ENCODE peak calls at places on chromosomes 1 and 21, in five cellular contexts. P is HL-60, N is upper lobe of left lung, L is suprapubic skin, O is GM12891. S is an unnamed sample.

GRCh38 chr1:236395780-236396664 is 1.9 kb downstream of the EDARADD start:
- DNase-seq in P (no peak), N (no peak), L (no peak), O (no peak), S (no peak)

GRCh38 chr21:38297193-38297592 is 40.4 kb downstream of the KCNJ15 start:
- DNase-seq in P (no peak), N (no peak), L (no peak), O (no peak), S (no peak)

GRCh38 chr21:34668803-34669148 is at the start of gene CLIC6:
- DNase-seq in P (no peak), N (peak), L (peak), O (no peak), S (peak)

GRCh38 chr21:36203603-36203889 is 46.9 kb downstream of the DOP1B start:
- DNase-seq in P (no peak), N (no peak), L (no peak), O (peak), S (no peak)

GRCh38 chr1:165678509-165678908 is 19.9 kb downstream of the ALDH9A1 start:
- DNase-seq in P (no peak), N (no peak), L (no peak), O (no peak), S (no peak)

GRCh38 chr1:185349556-185349955 is 32.5 kb upstream of the IVNS1ABP start:
- DNase-seq in P (no peak), N (no peak), L (no peak), O (no peak), S (no peak)

GRCh38 chr1:118340928-118341905 is 156.2 kb upstream of the SPAG17 start:
- DNase-seq in P (no peak), N (no peak), L (no peak), O (no peak), S (no peak)

GRCh38 chr1:153776352-153776751 is 1.1 kb downstream of the SLC27A3 start:
- DNase-seq in P (no peak), N (no peak), L (no peak), O (no peak), S (no peak)

GRCh38 chr1:230028602-230029223 is 38.3 kb upstream of the GALNT2 start:
- DNase-seq in P (no peak), N (no peak), L (no peak), O (no peak), S (no peak)

GRCh38 chr1:46202975-46203737 is at the start of gene LURAP1:
- DNase-seq in P (no peak), N (peak), L (no peak), O (peak), S (peak)

GRCh38 chr21:37582613-37583012 is 216.0 kb downstream of the DYRK1A start:
- DNase-seq in P (no peak), N (no peak), L (no peak), O (no peak), S (no peak)

GRCh38 chr1:25568090-25568833 is 24.9 kb downstream of the LDLRAP1 start:
- DNase-seq in P (no peak), N (peak), L (peak), O (no peak), S (peak)

GRCh38 chr1:62687421-62687902 is 724 bp downstream of the DOCK7 start:
- DNase-seq in P (no peak), N (no peak), L (peak), O (peak), S (peak)

GRCh38 chr1:3903141-3904005 is 3.3 kb upstream of the C1orf174 start:
- DNase-seq in P (no peak), N (no peak), L (peak), O (no peak), S (no peak)

GRCh38 chr1:8875216-8875861 is 3.1 kb downstream of the ENO1 start:
- DNase-seq in P (no peak), N (no peak), L (no peak), O (no peak), S (no peak)

GRCh38 chr1:48216941-48217340 is 5.6 kb upstream of the SLC5A9 start:
- DNase-seq in P (no peak), N (no peak), L (no peak), O (no peak), S (no peak)

GRCh38 chr21:36615274-36615964 is 83.5 kb upstream of the SIM2 start:
- DNase-seq in P (no peak), N (no peak), L (no peak), O (no peak), S (no peak)

GRCh38 chr1:89088597-89088996 is 23.6 kb upstream of the GBP1 start:
- DNase-seq in P (no peak), N (no peak), L (no peak), O (no peak), S (no peak)

GRCh38 chr1:106875622-106876021 is 180.9 kb upstream of the PRMT6 start:
- DNase-seq in P (no peak), N (no peak), L (no peak), O (no peak), S (no peak)

GRCh38 chr1:36111151-36111550 is 13.9 kb downstream of the COL8A2 start:
- DNase-seq in P (no peak), N (no peak), L (no peak), O (no peak), S (no peak)

GRCh38 chr1:36109041-36109679 is 15.9 kb downstream of the COL8A2 start:
- DNase-seq in P (no peak), N (no peak), L (no peak), O (no peak), S (no peak)

GRCh38 chr1:36107394-36107793 is 17.6 kb downstream of the COL8A2 start:
- DNase-seq in P (no peak), N (peak), L (no peak), O (no peak), S (no peak)

GRCh38 chr1:36106269-36106668 is 17.6 kb downstream of the ADPRS start:
- DNase-seq in P (no peak), N (no peak), L (no peak), O (no peak), S (no peak)

GRCh38 chr1:36108314-36108713 is 16.7 kb downstream of the COL8A2 start:
- DNase-seq in P (no peak), N (no peak), L (no peak), O (no peak), S (no peak)
- TF ChIP-seq POLR2AphosphoS5 in P (no peak), N (no peak), L (no peak), O (no peak), S (no peak)

DNA sequence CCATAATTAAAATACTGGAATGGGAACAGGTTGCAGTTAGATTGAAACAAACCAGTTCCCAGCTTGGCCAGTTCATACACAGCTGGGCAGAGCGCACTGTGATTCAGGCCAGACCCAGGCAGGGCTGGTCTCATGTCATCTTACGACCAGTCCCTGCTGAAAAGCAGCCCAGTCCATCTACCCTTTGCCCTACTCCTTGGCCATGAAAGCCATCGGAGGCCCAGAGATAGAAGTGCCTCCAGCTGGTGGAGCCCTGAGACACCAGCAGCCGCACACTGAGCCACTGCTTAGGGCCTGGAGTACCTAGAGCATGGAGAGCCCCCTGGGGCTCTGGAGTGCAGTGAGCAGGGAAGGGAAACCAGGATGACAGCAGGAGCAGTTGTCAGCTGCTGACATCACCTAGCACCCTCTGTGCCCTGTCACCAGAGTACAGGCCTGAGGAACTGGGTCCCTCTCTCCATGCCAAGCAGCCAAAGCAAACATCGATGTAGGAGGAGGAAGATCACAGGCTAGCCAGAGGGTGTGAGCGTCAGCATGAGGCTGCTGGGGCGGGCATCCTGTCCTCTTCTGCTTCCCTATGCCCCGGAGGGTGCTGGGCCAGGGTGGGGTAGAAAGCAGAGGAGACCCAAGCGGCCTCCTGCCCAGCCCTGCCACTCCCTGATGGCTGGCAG is 34.2 kb upstream of the TMEM125 start:
- DNase-seq in P (no peak), N (no peak), L (no peak), O (no peak), S (no peak)
- TF ChIP-seq POLR2AphosphoS5 in P (no peak), N (no peak), L (no peak), O (no peak), S (no peak)

DNA sequence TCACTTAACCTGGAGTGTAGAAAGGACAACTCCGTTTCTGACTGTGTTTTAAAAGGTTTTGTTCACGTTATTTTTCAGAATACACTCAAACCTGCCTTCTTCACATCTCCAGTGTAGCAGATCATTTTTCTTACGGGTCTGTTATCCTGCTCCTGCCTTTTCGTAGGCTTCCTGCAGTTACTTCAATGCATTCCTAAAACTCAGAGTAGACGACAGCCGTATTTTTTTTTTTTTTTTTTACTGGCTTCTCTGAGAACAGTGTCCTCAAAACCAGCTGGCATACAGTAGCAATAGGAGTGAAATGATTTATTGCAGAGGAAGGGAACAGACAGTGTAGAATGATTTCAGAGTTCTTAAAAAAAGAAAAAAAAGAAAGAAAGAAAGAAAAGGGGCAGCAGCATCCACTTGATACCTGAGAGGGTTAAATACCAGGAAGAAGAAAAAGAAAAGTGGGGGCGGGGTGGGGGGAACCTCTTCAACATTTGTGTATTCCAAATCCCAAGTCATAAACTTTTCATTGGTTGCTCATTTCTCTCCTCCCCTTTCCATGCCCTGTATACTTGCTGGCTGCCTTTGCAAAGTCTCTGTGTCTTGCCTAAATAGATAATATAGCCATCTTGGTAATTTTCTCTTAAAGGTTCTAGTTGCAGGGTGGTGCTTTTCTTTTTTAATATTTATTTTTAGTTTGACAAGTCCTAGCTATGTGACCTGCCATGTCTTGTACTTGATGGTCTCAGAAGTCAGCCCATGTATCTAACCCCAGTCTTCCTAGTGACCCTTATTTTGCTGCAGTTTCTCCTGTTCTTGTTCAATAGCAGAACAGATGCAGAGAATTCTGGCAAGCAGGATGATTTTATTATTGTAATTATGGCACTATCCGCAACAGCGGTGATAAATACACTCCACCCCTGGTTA is 2.8 kb downstream of the TGFB2 start:
- DNase-seq in P (no peak), N (no peak), L (no peak), O (no peak), S (peak)
- TF ChIP-seq POLR2AphosphoS5 in P (no peak), N (no peak), L (no peak), O (no peak), S (no peak)

GRCh38 chr1:82848043-82848442 is 1047.3 kb downstream of the ADGRL2 start:
- DNase-seq in P (no peak), N (no peak), L (no peak), O (no peak), S (no peak)
- TF ChIP-seq POLR2AphosphoS5 in P (no peak), N (no peak), L (no peak), O (no peak), S (no peak)

GRCh38 chr1:151859814-151860405 is 6.4 kb upstream of the THEM5 start:
- DNase-seq in P (no peak), N (no peak), L (no peak), O (no peak), S (no peak)
- TF ChIP-seq POLR2AphosphoS5 in P (no peak), N (no peak), L (no peak), O (no peak), S (no peak)

GRCh38 chr21:45225741-45226327 is 61.9 kb downstream of the POFUT2 start:
- DNase-seq in P (no peak), N (no peak), L (no peak), O (no peak), S (no peak)

GRCh38 chr21:45228171-45228641 is 59.5 kb downstream of the POFUT2 start:
- DNase-seq in P (no peak), N (no peak), L (no peak), O (no peak), S (peak)

GRCh38 chr21:45228656-45229240 is 58.9 kb downstream of the POFUT2 start:
- DNase-seq in P (no peak), N (no peak), L (no peak), O (no peak), S (no peak)

GRCh38 chr21:45226540-45227326 is 61.0 kb downstream of the POFUT2 start:
- DNase-seq in P (no peak), N (no peak), L (no peak), O (no peak), S (no peak)

DNA sequence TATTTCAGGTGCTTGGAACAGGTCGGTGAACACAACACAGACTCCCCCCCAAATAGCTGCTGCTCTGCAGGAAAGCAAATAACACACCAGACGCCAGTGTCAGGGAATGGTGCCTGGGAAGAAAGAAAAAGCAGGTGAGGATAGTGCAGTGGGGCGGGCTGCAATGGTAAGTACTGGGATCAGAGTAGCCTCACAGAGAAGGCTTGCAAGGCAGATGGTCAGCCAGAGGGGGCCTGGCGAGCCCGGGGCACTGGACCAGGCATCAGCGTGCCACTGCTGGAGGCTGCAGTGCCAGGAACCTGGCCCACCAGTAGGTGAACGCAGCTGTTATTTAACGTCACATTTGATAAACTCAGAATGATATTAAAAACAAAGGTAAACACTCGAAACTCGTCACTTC is 60.0 kb downstream of the POFUT2 start:
- DNase-seq in P (no peak), N (peak), L (no peak), O (no peak), S (no peak)
- TF ChIP-seq POLR2AphosphoS5 in P (no peak), N (no peak), L (no peak), O (no peak), S (peak)